ENCODE peak calls at places on chromosomes 13 and 19, in four cellular contexts. M is pancreas, F is uterus, A is colonic mucosa. E is an unnamed sample.

GRCh38 chr13:102440259-102440936 is 38.5 kb upstream of the FGF14 start:
- DNase-seq in M (peak), F (no peak), A (peak), E (no peak)

GRCh38 chr13:98672947-98673545 is 79.4 kb downstream of the SLC15A1 start:
- DNase-seq in M (peak), F (peak), A (peak), E (peak)

GRCh38 chr19:1237027-1237659 is 662 bp downstream of the CBARP start:
- DNase-seq in M (no peak), F (no peak), A (peak), E (no peak)

GRCh38 chr13:83065136-83065535 is 817.1 kb downstream of the SLITRK1 start:
- DNase-seq in M (peak), F (no peak), A (no peak), E (no peak)

GRCh38 chr19:32104465-32105235 is 240.8 kb upstream of the ZNF507 start:
- DNase-seq in M (no peak), F (peak), A (no peak), E (peak)

GRCh38 chr13:35697281-35697680 is 220.8 kb upstream of the MAB21L1 start:
- DNase-seq in M (no peak), F (no peak), A (no peak), E (no peak)

GRCh38 chr13:83508905-83509304 is 373.4 kb downstream of the SLITRK1 start:
- DNase-seq in M (no peak), F (no peak), A (no peak), E (no peak)

GRCh38 chr19:31329819-31330218 is 19.4 kb downstream of the TSHZ3 start:
- DNase-seq in M (no peak), F (no peak), A (no peak), E (no peak)

GRCh38 chr13:43223206-43223605 is 199.8 kb downstream of the DNAJC15 start:
- DNase-seq in M (no peak), F (no peak), A (no peak), E (no peak)

GRCh38 chr13:70518081-70518480 is 409.8 kb upstream of the KLHL1 start:
- DNase-seq in M (no peak), F (no peak), A (no peak), E (no peak)

GRCh38 chr13:75353786-75354193 is 128.2 kb downstream of the TBC1D4 start:
- DNase-seq in M (no peak), F (no peak), A (no peak), E (no peak)

GRCh38 chr13:27621116-27621365 is 651 bp upstream of the POLR1D start:
- DNase-seq in M (no peak), F (no peak), A (no peak), E (no peak)

GRCh38 chr19:45528149-45528743 is 21.0 kb downstream of the VASP start:
- DNase-seq in M (peak), F (no peak), A (no peak), E (no peak)

GRCh38 chr19:5971714-5972354 is 6.1 kb downstream of the RANBP3 start:
- DNase-seq in M (no peak), F (no peak), A (no peak), E (no peak)

GRCh38 chr13:87872813-87873212 is 201.6 kb downstream of the SLITRK5 start:
- DNase-seq in M (no peak), F (no peak), A (no peak), E (no peak)

GRCh38 chr19:8438236-8438635 is 6.5 kb upstream of the HNRNPM start:
- DNase-seq in M (no peak), F (no peak), A (no peak), E (no peak)

GRCh38 chr19:1417145-1417544 is 9.8 kb downstream of the DAZAP1 start:
- DNase-seq in M (no peak), F (no peak), A (no peak), E (peak)

GRCh38 chr13:100089633-100090032 is 740 bp downstream of the PCCA start:
- DNase-seq in M (no peak), F (no peak), A (peak), E (peak)

GRCh38 chr13:45811891-45812583 is 39.5 kb downstream of the SIAH3 start:
- DNase-seq in M (no peak), F (no peak), A (no peak), E (no peak)

GRCh38 chr13:113178070-113178895 is 19.8 kb downstream of the PROZ start:
- DNase-seq in M (no peak), F (no peak), A (no peak), E (no peak)

DNA sequence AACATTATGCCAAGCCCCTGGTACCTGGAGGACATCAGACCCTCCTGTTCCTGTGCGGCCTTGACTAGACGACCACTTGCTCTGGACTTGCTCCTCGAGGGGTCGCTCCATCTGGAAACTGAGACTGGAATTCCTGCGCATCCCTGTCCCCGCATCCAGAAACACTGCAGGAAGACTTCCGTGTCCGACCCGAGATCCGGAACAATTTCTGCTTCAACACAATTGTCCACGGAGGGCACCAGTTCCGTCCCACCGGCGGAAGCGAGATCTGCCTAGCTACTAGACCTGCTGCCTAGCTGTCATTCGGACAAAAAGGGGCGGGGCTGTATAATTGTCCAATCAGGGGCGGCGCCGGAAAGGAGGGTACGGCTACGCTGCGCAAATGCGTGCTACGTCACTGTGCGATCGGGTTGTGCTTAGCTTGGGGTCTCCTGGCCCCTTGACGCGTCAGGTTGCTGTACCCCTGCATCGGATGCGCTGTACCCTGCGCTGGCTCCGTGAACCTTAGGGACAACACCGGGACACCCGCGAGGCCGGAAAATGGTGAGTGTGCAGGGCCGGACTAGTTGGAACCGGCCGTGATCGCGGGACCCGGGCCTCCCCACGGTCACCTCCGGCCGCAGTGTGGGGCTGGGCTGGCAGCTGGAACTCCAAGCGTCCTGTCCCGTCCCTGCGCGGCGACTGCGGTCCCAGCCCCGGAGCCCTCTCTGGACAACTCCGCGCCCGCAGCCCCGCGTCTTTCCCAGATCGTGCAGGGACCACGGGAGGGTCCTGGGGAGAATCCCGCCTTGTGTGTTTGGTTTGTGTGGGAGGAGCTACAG is at the start of the genes ZNF490 and ZNF791:
- DNase-seq in M (peak), F (peak), A (peak), E (peak)
- TF ChIP-seq CTCF in M (no peak), F (no peak), A (no peak), E (peak)

GRCh38 chr13:33312150-33312908 is 26.8 kb upstream of the STARD13 start:
- DNase-seq in M (no peak), F (no peak), A (no peak), E (peak)
- TF ChIP-seq CTCF in M (no peak), F (peak), A (no peak), E (peak)

GRCh38 chr13:51146667-51147066 is 35.6 kb upstream of the C13orf42 start:
- DNase-seq in M (no peak), F (no peak), A (no peak), E (no peak)

GRCh38 chr13:51151463-51151862 is 40.4 kb upstream of the C13orf42 start:
- DNase-seq in M (no peak), F (no peak), A (no peak), E (no peak)

GRCh38 chr13:51147732-51148131 is 36.7 kb upstream of the C13orf42 start:
- DNase-seq in M (no peak), F (no peak), A (no peak), E (no peak)

GRCh38 chr13:51148223-51148951 is 37.3 kb upstream of the C13orf42 start:
- DNase-seq in M (no peak), F (peak), A (no peak), E (peak)

DNA sequence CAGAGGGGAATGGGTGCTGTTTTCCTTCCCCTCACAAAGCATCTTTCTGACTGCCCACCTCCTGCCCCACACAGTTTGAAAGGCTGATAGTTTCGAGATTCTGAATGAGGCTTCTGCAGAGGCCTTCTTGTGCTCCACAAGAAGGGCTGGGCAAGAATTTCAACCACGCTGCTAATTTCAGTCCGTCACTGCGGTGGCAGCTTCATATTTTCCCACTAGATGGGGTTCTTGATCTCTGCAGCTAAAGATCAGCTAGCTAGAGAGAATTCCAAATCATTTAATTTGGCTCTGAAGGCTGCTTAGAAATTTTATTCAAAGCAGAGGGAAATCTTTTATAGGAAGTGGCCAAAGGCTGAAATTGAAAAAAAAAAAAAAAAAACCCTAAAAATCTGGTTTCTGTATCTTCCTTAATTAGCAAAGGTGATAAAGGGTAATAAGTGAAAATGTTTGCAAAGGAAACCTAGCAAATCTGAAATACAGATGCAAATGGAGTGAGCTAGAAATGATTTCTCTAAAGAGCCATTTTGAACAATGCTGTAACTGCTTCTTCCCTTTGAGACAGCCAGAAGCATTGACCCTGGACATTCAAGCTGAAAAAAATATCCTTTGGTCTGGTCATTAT is 38.0 kb upstream of the C13orf42 start:
- DNase-seq in M (peak), F (peak), A (no peak), E (peak)
- TF ChIP-seq CTCF in M (peak), F (peak), A (no peak), E (peak)

DNA sequence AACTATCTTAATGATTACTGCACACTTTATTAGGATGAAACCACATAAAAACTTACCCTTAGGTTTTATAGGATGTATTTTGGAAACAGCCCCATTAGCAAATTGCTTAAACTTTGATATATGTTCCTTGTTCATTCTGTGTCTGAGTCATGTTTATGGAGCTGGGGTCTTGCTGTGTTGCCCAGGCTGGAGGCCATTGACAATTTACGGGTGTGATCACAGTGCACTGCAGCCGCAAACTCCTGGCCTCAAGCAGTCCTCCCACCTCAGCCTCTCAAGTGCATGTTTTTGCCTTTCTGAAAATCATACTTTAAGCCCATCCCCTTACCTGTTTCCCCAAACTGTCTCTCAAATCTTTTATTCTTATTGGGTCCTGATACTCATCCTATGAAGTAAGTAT is 5.2 kb upstream of the CHAMP1 start:
- DNase-seq in M (no peak), F (no peak), A (no peak), E (no peak)
- TF ChIP-seq CTCF in M (no peak), F (no peak), A (no peak), E (no peak)

DNA sequence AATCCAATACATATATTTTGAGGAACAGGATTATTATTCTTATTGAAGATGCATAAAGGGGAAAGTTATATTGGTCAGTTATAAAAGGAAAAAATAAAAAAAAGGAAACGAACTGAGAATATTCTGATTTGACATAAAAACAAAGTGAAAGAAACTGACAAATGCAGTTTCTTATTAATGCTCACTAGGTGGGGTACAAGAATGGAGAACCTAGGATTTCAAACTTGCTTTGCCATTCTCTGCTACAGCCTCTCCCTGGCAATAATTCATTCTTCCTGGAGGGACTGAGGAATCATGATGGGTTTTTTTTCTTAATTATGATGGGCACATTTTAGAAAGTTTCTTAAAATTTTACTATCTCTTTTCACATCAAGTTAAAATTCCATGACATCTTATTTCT is 154.9 kb downstream of the PCDH9 start:
- DNase-seq in M (no peak), F (no peak), A (no peak), E (peak)
- TF ChIP-seq CTCF in M (no peak), F (no peak), A (no peak), E (peak)

DNA sequence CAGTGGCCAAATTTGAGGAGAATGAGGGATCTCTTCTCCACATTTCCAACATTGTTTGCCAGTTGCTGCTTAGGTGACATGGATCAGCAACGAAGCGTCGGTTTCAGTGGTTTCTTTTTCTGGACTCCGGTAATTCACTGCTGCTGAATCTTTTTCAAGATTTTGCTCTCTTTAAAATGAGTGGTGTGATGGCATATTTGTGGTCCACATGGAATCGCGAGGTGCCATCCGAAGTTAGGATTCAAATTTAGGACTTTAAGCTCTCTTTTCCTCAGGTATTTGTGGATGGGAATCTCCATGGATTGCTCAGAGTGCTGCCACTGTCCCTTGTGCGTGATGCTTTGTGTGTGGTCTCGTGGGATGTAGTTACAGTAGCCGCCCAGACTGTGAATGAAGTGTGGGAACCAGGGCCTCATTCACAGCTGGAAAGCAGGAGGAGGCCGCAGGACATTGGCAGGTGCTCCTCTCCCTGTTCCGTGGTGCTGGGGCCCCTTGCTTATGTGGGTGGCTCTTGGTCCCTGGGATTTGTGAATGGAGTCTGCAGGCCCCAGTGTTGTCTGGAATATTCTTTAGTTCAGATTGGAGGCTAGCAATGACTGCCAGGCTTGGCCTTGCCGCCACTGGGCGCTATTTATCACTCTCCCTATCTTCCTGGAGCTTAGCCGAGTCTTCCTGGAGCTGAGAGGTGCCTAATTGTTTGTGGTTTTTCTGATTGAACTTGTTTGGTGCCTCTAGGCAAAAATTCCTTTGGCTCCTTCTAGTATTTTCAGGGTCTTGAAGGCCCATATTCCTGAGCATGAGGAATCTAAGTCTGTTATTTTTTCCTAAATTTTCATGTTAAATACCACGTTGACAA is 1.5 kb downstream of the ILF3 start:
- DNase-seq in M (peak), F (no peak), A (peak), E (peak)
- TF ChIP-seq CTCF in M (no peak), F (no peak), A (no peak), E (no peak)

DNA sequence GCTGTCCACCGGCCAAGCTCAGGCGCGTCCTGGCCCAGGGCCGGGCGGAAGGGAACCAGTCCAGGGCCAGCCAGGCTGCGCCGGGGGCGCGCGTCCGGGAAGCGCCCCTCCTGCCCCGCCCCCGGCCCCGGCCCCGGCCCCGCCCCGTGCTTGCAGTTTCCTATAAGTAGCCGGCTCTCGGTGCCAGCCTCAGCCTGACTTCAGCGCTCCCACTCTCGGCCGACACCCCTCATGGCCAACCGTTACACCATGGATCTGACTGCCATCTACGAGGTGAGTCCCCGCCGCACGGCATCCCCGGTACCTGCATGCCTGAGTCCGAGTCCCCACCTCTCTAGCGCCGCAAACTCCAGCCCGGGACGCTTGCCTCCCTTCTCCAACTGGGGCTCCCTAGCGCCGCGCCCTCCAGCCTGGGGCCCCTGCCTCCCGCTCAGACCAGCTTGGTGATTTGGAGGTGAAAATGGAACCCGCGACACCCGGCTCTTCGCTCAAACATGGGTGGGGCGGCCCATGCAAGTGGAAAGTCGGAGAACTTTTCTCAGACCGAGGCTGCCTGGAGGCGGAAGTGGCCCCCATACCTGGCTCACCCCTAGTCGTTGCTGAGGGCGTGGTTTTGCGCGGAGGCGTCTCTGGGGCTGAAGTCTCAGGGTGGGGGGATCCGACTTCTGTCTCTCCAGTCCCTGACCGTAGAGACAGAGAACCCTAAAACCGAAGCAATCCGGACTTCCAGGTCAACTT is at the start of gene ZFP36:
- DNase-seq in M (peak), F (peak), A (peak), E (peak)
- TF ChIP-seq CTCF in M (no peak), F (peak), A (no peak), E (no peak)

GRCh38 chr13:52450793-52451116 is 321 bp upstream of the VPS36 start:
- DNase-seq in M (no peak), F (no peak), A (no peak), E (no peak)
- TF ChIP-seq CTCF in M (no peak), F (no peak), A (no peak), E (no peak)

DNA sequence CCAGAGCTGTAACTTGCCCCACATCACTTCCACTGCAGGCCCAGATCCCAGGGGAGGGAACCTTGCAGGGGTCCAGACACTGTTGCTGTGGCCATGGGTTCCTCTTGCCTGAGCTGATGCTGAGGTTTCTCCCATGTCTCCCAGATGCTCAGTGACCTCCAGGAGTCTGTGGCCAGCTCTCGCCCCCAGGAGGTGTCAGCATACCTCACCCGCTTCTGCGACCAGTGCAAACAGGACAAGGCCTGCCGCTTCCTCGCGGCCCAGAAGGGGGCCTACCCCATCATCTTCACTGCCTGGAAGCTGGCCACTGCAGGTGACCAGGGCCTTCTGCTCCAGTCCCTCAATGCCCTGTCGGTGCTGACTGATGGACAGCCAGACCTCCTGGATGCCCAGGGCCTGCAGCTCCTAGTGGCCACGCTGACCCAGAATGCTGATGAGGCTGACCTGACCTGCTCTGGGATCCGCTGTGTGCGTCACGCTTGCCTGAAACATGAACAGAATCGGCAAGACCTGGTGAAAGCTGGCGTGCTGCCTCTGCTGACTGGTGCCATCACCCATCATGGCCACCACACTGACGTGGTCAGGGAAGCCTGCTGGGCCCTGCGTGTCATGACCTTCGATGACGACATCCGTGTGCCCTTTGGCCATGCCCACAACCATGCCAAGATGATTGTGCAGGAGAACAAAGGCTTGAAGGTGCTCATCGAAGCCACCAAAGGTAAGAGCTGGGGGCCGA is 12.1 kb upstream of the SLC25A42 start:
- DNase-seq in M (no peak), F (no peak), A (no peak), E (no peak)
- TF ChIP-seq CTCF in M (no peak), F (no peak), A (no peak), E (no peak)

E was measured in cardiac muscle cell.